ENCODE peak calls at places on chromosomes 3 and 15, in six cellular contexts. One of them, this sample, is unnamed.

GRCh38 chr3:123658118-123658859 is 73.4 kb upstream of the HACD2 start:
- DNase-seq in foreskin fibroblast: peak
- DNase-seq in HCEC 1CT: peak
- DNase-seq in M059J: peak
- DNase-seq in stimulated activated CD8-positive, alpha-beta memory T cell treated with anti-CD3 and anti-CD28 coated beads, Interleukin-2, amount 100 ng/mL, for 48 hours: no peak
- DNase-seq in mesendoderm: no peak
- DNase-seq in this sample: peak

GRCh38 chr15:89640245-89640644 is 15.0 kb downstream of the KIF7 start:
- DNase-seq in foreskin fibroblast: no peak
- DNase-seq in stimulated activated CD8-positive, alpha-beta memory T cell treated with anti-CD3 and anti-CD28 coated beads, Interleukin-2, amount 100 ng/mL, for 48 hours: no peak
- DNase-seq in HCEC 1CT: no peak
- DNase-seq in mesendoderm: no peak
- DNase-seq in M059J: no peak
- DNase-seq in this sample: no peak

GRCh38 chr3:122956685-122957455 is 70.7 kb downstream of the SEMA5B start:
- DNase-seq in stimulated activated CD8-positive, alpha-beta memory T cell treated with anti-CD3 and anti-CD28 coated beads, Interleukin-2, amount 100 ng/mL, for 48 hours: no peak
- DNase-seq in M059J: no peak
- DNase-seq in HCEC 1CT: no peak
- DNase-seq in mesendoderm: no peak
- DNase-seq in foreskin fibroblast: no peak
- DNase-seq in this sample: no peak

GRCh38 chr15:64892850-64893403 is 18.8 kb upstream of the ANKDD1A start:
- DNase-seq in stimulated activated CD8-positive, alpha-beta memory T cell treated with anti-CD3 and anti-CD28 coated beads, Interleukin-2, amount 100 ng/mL, for 48 hours: peak
- DNase-seq in mesendoderm: no peak
- DNase-seq in HCEC 1CT: no peak
- DNase-seq in foreskin fibroblast: no peak
- DNase-seq in M059J: no peak
- DNase-seq in this sample: no peak

GRCh38 chr15:58551764-58552504 is 120.1 kb downstream of the LIPC start:
- DNase-seq in M059J: peak
- DNase-seq in foreskin fibroblast: peak
- DNase-seq in HCEC 1CT: peak
- DNase-seq in stimulated activated CD8-positive, alpha-beta memory T cell treated with anti-CD3 and anti-CD28 coated beads, Interleukin-2, amount 100 ng/mL, for 48 hours: no peak
- DNase-seq in mesendoderm: peak
- DNase-seq in this sample: no peak

GRCh38 chr3:63961891-63962290 is 49.7 kb upstream of the SCAANT1 start:
- DNase-seq in foreskin fibroblast: no peak
- DNase-seq in stimulated activated CD8-positive, alpha-beta memory T cell treated with anti-CD3 and anti-CD28 coated beads, Interleukin-2, amount 100 ng/mL, for 48 hours: no peak
- DNase-seq in M059J: peak
- DNase-seq in HCEC 1CT: peak
- DNase-seq in mesendoderm: peak
- DNase-seq in this sample: no peak

GRCh38 chr3:170961616-170962400 is 53.4 kb upstream of the EIF5A2 start:
- DNase-seq in HCEC 1CT: peak
- DNase-seq in foreskin fibroblast: peak
- DNase-seq in M059J: peak
- DNase-seq in mesendoderm: peak
- DNase-seq in stimulated activated CD8-positive, alpha-beta memory T cell treated with anti-CD3 and anti-CD28 coated beads, Interleukin-2, amount 100 ng/mL, for 48 hours: no peak
- DNase-seq in this sample: no peak

GRCh38 chr3:41234823-41235722 is 35.8 kb downstream of the CTNNB1 start:
- DNase-seq in stimulated activated CD8-positive, alpha-beta memory T cell treated with anti-CD3 and anti-CD28 coated beads, Interleukin-2, amount 100 ng/mL, for 48 hours: no peak
- DNase-seq in M059J: no peak
- DNase-seq in mesendoderm: no peak
- DNase-seq in foreskin fibroblast: peak
- DNase-seq in HCEC 1CT: peak
- DNase-seq in this sample: no peak

GRCh38 chr3:50494136-50494535 is 9.3 kb downstream of the CACNA2D2 start:
- DNase-seq in HCEC 1CT: no peak
- DNase-seq in mesendoderm: no peak
- DNase-seq in foreskin fibroblast: no peak
- DNase-seq in stimulated activated CD8-positive, alpha-beta memory T cell treated with anti-CD3 and anti-CD28 coated beads, Interleukin-2, amount 100 ng/mL, for 48 hours: no peak
- DNase-seq in M059J: no peak
- DNase-seq in this sample: no peak

GRCh38 chr15:76439542-76439941 is 103.0 kb downstream of the ISL2 start:
- DNase-seq in stimulated activated CD8-positive, alpha-beta memory T cell treated with anti-CD3 and anti-CD28 coated beads, Interleukin-2, amount 100 ng/mL, for 48 hours: no peak
- DNase-seq in HCEC 1CT: no peak
- DNase-seq in mesendoderm: peak
- DNase-seq in foreskin fibroblast: no peak
- DNase-seq in M059J: no peak
- DNase-seq in this sample: no peak

GRCh38 chr3:45462522-45463262 is 74.3 kb downstream of the LARS2 start:
- DNase-seq in HCEC 1CT: no peak
- DNase-seq in mesendoderm: no peak
- DNase-seq in M059J: no peak
- DNase-seq in stimulated activated CD8-positive, alpha-beta memory T cell treated with anti-CD3 and anti-CD28 coated beads, Interleukin-2, amount 100 ng/mL, for 48 hours: peak
- DNase-seq in foreskin fibroblast: no peak
- DNase-seq in this sample: no peak

GRCh38 chr3:177680442-177680821 is 483.1 kb upstream of the TBL1XR1 start:
- DNase-seq in foreskin fibroblast: no peak
- DNase-seq in M059J: peak
- DNase-seq in mesendoderm: no peak
- DNase-seq in stimulated activated CD8-positive, alpha-beta memory T cell treated with anti-CD3 and anti-CD28 coated beads, Interleukin-2, amount 100 ng/mL, for 48 hours: no peak
- DNase-seq in HCEC 1CT: peak
- DNase-seq in this sample: no peak

GRCh38 chr15:66214236-66214635 is 39.3 kb downstream of the MEGF11 start:
- DNase-seq in HCEC 1CT: no peak
- DNase-seq in mesendoderm: no peak
- DNase-seq in M059J: no peak
- DNase-seq in foreskin fibroblast: no peak
- DNase-seq in stimulated activated CD8-positive, alpha-beta memory T cell treated with anti-CD3 and anti-CD28 coated beads, Interleukin-2, amount 100 ng/mL, for 48 hours: no peak
- DNase-seq in this sample: no peak

GRCh38 chr3:29694783-29695182 is 413.9 kb downstream of the RBMS3 start:
- DNase-seq in stimulated activated CD8-positive, alpha-beta memory T cell treated with anti-CD3 and anti-CD28 coated beads, Interleukin-2, amount 100 ng/mL, for 48 hours: no peak
- DNase-seq in foreskin fibroblast: peak
- DNase-seq in mesendoderm: peak
- DNase-seq in HCEC 1CT: peak
- DNase-seq in M059J: peak
- DNase-seq in this sample: peak

GRCh38 chr3:184525337-184526157 is 36.0 kb upstream of the EPHB3 start:
- DNase-seq in mesendoderm: peak
- DNase-seq in M059J: no peak
- DNase-seq in HCEC 1CT: no peak
- DNase-seq in foreskin fibroblast: no peak
- DNase-seq in stimulated activated CD8-positive, alpha-beta memory T cell treated with anti-CD3 and anti-CD28 coated beads, Interleukin-2, amount 100 ng/mL, for 48 hours: no peak
- DNase-seq in this sample: no peak

GRCh38 chr3:31531465-31531991 is 1.2 kb upstream of the STT3B start:
- DNase-seq in M059J: no peak
- DNase-seq in mesendoderm: no peak
- DNase-seq in stimulated activated CD8-positive, alpha-beta memory T cell treated with anti-CD3 and anti-CD28 coated beads, Interleukin-2, amount 100 ng/mL, for 48 hours: no peak
- DNase-seq in foreskin fibroblast: no peak
- DNase-seq in HCEC 1CT: peak
- DNase-seq in this sample: no peak

GRCh38 chr3:142445816-142446254 is 2.0 kb downstream of the XRN1 start:
- DNase-seq in mesendoderm: no peak
- DNase-seq in foreskin fibroblast: peak
- DNase-seq in M059J: peak
- DNase-seq in stimulated activated CD8-positive, alpha-beta memory T cell treated with anti-CD3 and anti-CD28 coated beads, Interleukin-2, amount 100 ng/mL, for 48 hours: no peak
- DNase-seq in HCEC 1CT: peak
- DNase-seq in this sample: no peak

GRCh38 chr3:4822568-4822967 is 156.7 kb upstream of the BHLHE40 start:
- DNase-seq in stimulated activated CD8-positive, alpha-beta memory T cell treated with anti-CD3 and anti-CD28 coated beads, Interleukin-2, amount 100 ng/mL, for 48 hours: no peak
- DNase-seq in HCEC 1CT: no peak
- DNase-seq in foreskin fibroblast: no peak
- DNase-seq in M059J: no peak
- DNase-seq in mesendoderm: no peak
- DNase-seq in this sample: no peak

GRCh38 chr3:59310736-59311135 is 260.9 kb upstream of the CFAP20DC start:
- DNase-seq in M059J: no peak
- DNase-seq in stimulated activated CD8-positive, alpha-beta memory T cell treated with anti-CD3 and anti-CD28 coated beads, Interleukin-2, amount 100 ng/mL, for 48 hours: no peak
- DNase-seq in HCEC 1CT: no peak
- DNase-seq in mesendoderm: no peak
- DNase-seq in foreskin fibroblast: no peak
- DNase-seq in this sample: no peak

GRCh38 chr3:152785051-152785450 is 49.9 kb upstream of the P2RY1 start:
- DNase-seq in stimulated activated CD8-positive, alpha-beta memory T cell treated with anti-CD3 and anti-CD28 coated beads, Interleukin-2, amount 100 ng/mL, for 48 hours: no peak
- DNase-seq in mesendoderm: no peak
- DNase-seq in HCEC 1CT: no peak
- DNase-seq in foreskin fibroblast: no peak
- DNase-seq in M059J: no peak
- DNase-seq in this sample: no peak

GRCh38 chr3:196225763-196226364 is 9.5 kb downstream of the SLC51A start:
- DNase-seq in HCEC 1CT: no peak
- DNase-seq in M059J: no peak
- DNase-seq in foreskin fibroblast: no peak
- DNase-seq in stimulated activated CD8-positive, alpha-beta memory T cell treated with anti-CD3 and anti-CD28 coated beads, Interleukin-2, amount 100 ng/mL, for 48 hours: no peak
- DNase-seq in mesendoderm: no peak
- DNase-seq in this sample: no peak

GRCh38 chr15:51200791-51201190 is 106.1 kb upstream of the TNFAIP8L3 start:
- DNase-seq in M059J: no peak
- DNase-seq in mesendoderm: no peak
- DNase-seq in foreskin fibroblast: peak
- DNase-seq in stimulated activated CD8-positive, alpha-beta memory T cell treated with anti-CD3 and anti-CD28 coated beads, Interleukin-2, amount 100 ng/mL, for 48 hours: no peak
- DNase-seq in HCEC 1CT: peak
- DNase-seq in this sample: no peak

GRCh38 chr15:39873978-39874377 is 46.1 kb downstream of the GPR176 start:
- DNase-seq in M059J: no peak
- DNase-seq in mesendoderm: no peak
- DNase-seq in HCEC 1CT: no peak
- DNase-seq in stimulated activated CD8-positive, alpha-beta memory T cell treated with anti-CD3 and anti-CD28 coated beads, Interleukin-2, amount 100 ng/mL, for 48 hours: no peak
- DNase-seq in foreskin fibroblast: no peak
- DNase-seq in this sample: no peak

This sample was measured in mucosa of gallbladder.